ENCODE peak calls at places on chromosomes 11 and 22, in nine cellular contexts. I is heart left ventricle, T is tibial artery, G is astrocyte of the spinal cord, N is hepatocyte, C is upper lobe of right lung, A is stomach, K is left lung, D is SK-N-SH. J is an unnamed sample.

GRCh38 chr11:44805596-44805995 is 78.8 kb downstream of the TSPAN18 start:
- DNase-seq in C (no peak), N (no peak), I (no peak), G (no peak), D (no peak), K (no peak), T (no peak), A (no peak), J (no peak)

GRCh38 chr22:44584256-44584902 is 86.3 kb upstream of the RTL6 start:
- DNase-seq in A (no peak), C (peak), N (no peak), T (no peak), D (no peak), K (peak), I (peak), G (no peak), J (no peak)

GRCh38 chr11:128824199-128825049 is 42.7 kb downstream of the KCNJ1 start:
- DNase-seq in N (no peak), T (no peak), G (peak), K (no peak), I (peak), A (no peak), D (no peak), C (no peak), J (no peak)

GRCh38 chr11:12775955-12776354 is 101.7 kb downstream of the TEAD1 start:
- DNase-seq in I (no peak), N (no peak), K (no peak), C (no peak), G (no peak), T (no peak), A (no peak), D (no peak), J (no peak)

GRCh38 chr22:46584081-46584903 is 35.9 kb upstream of the GRAMD4 start:
- DNase-seq in D (no peak), A (no peak), G (peak), I (no peak), N (peak), C (peak), T (no peak), K (peak), J (no peak)

GRCh38 chr11:120068114-120068573 is 69.8 kb downstream of the TRIM29 start:
- DNase-seq in C (no peak), I (no peak), G (peak), N (peak), D (peak), K (no peak), T (no peak), A (no peak), J (peak)

GRCh38 chr11:128324531-128325141 is 262.7 kb downstream of the ETS1 start:
- DNase-seq in D (no peak), C (no peak), G (no peak), K (peak), N (no peak), I (no peak), T (no peak), A (no peak), J (no peak)

GRCh38 chr11:14904745-14905103 is 12.7 kb upstream of the CYP2R1 start:
- DNase-seq in G (peak), D (no peak), N (peak), A (peak), C (peak), I (peak), T (peak), K (peak), J (peak)

GRCh38 chr22:41838842-41839618 is 6.1 kb downstream of the SREBF2 start:
- DNase-seq in N (no peak), K (no peak), T (no peak), D (no peak), G (no peak), A (no peak), C (no peak), I (no peak), J (no peak)

GRCh38 chr22:41844036-41844435 is 11.1 kb downstream of the SREBF2 start:
- DNase-seq in T (no peak), D (no peak), I (no peak), C (no peak), K (no peak), A (no peak), N (no peak), G (no peak), J (no peak)

GRCh38 chr22:41840216-41840615 is 7.3 kb downstream of the SREBF2 start:
- DNase-seq in C (no peak), K (no peak), I (no peak), G (no peak), T (no peak), A (no peak), N (no peak), D (no peak), J (no peak)

GRCh38 chr22:41842996-41843970 is 10.4 kb downstream of the SREBF2 start:
- DNase-seq in T (no peak), I (no peak), K (no peak), A (no peak), D (no peak), N (no peak), C (no peak), G (no peak), J (no peak)

DNA sequence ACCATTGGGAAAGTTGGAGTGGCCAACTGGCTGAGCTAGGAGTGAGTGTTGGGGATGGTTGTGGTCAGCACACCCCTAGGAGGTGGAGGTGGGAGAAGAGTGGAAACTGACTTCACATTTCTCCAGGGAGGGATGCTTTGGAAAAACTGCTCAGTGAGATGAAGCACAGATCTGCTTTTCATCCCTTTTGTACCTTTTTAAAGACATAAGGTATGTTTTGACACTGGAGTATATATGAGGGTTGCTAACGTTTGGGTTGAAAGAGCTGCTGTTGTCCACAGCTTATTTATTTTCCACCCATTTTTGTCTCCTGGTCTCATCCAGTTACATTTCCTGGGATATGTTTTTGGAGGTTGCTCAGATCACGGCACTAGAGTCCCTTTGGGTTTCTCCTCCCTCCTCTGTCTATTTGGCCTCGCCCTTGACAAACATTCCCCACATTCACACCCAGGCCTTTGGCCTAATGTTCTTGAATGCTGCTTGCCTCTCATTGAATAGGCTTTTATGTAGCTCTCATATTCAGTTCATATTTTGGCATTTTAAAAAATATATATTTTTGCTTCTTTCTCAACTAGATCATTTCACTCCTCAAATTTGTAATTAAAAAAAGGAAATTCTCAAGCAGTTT is 8.3 kb downstream of the SREBF2 start:
- DNase-seq in I (no peak), T (no peak), G (no peak), A (peak), C (no peak), K (no peak), N (no peak), D (no peak), J (no peak)
- H3K4me3 ChIP-seq in I (no peak), T (no peak), G (no peak), A (no peak), C (no peak), K (no peak), N (no peak), D (no peak), J (no peak)

GRCh38 chr11:76495017-76495416 is 50.2 kb downstream of the EMSY start:
- DNase-seq in G (no peak), T (no peak), I (no peak), D (no peak), N (no peak), A (no peak), K (no peak), C (no peak), J (no peak)
- TF ChIP-seq CTCF in G (no peak), T (no peak), I (no peak), D (no peak), N (no peak), A (no peak), K (no peak), C (no peak), J (no peak)

DNA sequence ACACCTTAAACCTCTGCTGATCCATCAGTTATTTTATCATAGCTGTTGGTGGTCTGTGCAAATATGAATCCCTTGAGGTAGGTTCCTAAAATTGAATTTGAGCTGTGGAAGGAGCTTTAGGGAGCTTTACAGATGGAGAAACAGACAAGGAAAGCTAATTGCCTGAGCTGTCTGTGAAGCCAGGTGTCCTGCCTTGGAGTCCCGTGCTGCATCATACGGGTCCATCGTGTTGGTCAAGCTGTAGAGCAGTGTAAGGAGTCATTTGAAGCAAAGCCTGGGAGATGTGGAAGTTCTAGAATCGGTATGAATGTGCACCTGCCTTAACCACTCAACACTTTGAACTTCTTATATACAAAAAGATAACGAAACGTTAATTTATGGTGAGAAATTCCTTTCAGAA is 1.0 kb downstream of the POLA2 start:
- DNase-seq in G (no peak), K (no peak), T (no peak), D (peak), I (no peak), A (no peak), N (no peak), C (no peak), J (no peak)
- H3K4me3 ChIP-seq in G (peak), K (peak), T (peak), D (peak), I (peak), A (peak), N (peak), C (peak), J (peak)

DNA sequence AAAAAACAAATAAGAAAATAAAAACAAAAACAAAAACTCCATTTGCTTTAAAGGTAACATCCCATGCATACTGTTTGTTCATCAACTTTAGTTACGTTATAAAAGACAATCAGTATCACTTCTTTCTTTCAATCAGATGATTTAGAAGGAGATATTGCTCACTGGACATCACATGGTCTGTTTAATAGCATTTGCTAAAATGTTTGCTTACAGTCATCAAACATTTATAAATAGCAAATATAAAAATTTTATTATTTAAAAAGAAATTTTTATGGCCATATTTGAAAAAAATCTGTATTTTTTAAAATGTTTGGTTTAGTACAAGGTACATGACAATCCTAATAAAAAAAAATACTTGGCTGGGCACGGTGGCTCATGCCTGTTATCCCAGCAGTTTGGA is 22.6 kb downstream of the MMP26 start:
- DNase-seq in K (no peak), I (no peak), C (no peak), G (no peak), N (no peak), A (no peak), T (no peak), D (no peak), J (no peak)
- TF ChIP-seq CTCF in K (no peak), I (no peak), C (no peak), G (no peak), N (no peak), A (no peak), T (no peak), D (no peak), J (no peak)

GRCh38 chr11:9001736-9002135 is 2.1 kb downstream of the NRIP3 start:
- DNase-seq in I (no peak), T (no peak), A (no peak), G (peak), C (no peak), N (peak), K (peak), D (no peak), J (peak)
- H3K4me3 ChIP-seq in I (no peak), T (no peak), A (no peak), G (no peak), C (no peak), N (no peak), K (no peak), D (no peak), J (no peak)

DNA sequence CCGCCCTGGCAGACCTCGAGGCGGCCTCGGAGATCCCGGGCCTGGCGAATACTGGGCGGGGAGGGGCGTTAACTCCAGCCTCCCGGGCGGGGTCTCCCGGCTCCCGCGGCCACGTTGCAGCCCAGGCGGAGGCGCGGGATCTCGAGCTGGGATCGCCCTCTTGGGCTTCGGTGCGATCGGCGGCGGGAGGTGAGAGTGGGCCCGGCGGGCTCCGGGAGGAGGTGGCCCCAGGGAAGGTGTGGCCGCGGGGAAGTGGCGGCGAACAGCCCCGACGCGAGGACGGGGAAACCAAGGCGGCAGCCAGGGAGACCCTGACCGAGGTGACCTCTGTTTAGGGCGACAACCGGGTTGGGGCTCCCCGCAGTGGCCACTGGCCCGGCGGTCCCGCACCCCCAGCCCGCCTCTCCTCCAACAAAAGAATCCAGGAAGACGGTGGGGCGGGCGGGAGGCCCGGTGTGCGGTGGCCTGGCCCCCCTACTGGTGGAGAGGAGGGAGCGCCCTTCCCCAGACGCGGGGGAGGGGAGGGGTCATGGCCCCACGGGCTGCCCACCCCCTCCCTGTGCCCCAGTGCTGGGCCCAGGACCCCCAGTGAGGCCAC is at the start of gene PHETA2:
- DNase-seq in I (peak), D (peak), C (peak), A (peak), G (peak), T (no peak), N (peak), K (peak), J (peak)
- TF ChIP-seq CTCF in I (peak), D (no peak), C (peak), A (no peak), G (peak), T (peak), N (peak), K (no peak), J (peak)

DNA sequence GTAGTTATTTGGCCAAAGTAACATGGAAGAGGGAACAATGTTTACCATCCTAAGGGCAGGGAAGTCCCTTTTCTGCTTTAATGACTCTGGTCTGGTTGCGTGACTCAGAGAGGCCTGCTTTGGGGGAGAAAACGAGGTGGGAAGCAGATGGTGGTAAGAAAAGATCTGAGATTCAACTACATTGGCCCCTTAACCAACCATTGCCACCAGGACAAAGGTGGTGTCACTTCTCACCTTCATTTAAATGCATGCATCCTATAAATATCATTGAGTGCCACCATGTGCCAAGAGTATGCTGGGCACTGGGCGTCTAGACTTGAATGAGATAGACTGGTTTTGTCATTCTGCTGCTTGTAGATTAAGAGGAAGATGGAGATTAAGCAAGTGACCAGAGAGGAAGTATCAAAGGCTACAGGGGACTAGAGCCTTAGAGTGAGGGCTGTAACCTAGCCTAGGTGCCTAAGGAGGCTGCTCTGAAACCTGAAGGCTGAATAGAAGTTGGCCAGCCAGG is 3.6 kb upstream of the SORL1 start:
- DNase-seq in A (no peak), I (no peak), K (no peak), C (no peak), G (no peak), D (no peak), T (no peak), N (no peak), J (no peak)
- H3K4me3 ChIP-seq in A (no peak), I (no peak), K (no peak), C (no peak), G (no peak), D (no peak), T (no peak), N (no peak), J (no peak)

DNA sequence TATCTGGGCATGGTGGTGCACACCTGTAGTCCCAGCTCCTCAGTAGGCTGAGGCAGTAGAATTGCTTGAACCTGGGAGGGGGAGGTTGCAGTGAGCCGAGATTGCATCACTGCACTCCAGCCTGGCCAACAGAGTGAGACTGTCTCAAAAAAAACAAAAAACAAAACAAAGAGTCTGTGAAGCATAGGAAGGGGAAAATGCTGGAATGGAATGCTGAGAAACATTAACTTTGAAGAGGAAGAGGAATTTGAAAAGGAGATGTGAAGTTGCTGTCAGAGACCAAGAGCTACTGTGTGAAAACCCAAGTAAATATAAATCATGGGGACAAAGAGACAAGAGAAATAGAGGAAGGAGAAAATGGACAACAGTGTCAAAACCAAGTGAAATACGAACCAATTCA is 455.1 kb upstream of the ARHGAP42 start:
- DNase-seq in I (no peak), K (no peak), A (no peak), G (no peak), D (no peak), T (no peak), N (no peak), C (no peak), J (no peak)
- TF ChIP-seq CTCF in I (no peak), K (no peak), A (no peak), G (no peak), D (no peak), T (no peak), N (no peak), C (no peak), J (no peak)

GRCh38 chr11:75150879-75151278 is at the start of gene SLCO2B1:
- DNase-seq in A (no peak), T (peak), C (no peak), I (peak), G (no peak), N (peak), K (no peak), D (no peak), J (no peak)
- H3K4me3 ChIP-seq in A (peak), T (peak), C (peak), I (peak), G (no peak), N (peak), K (peak), D (no peak), J (no peak)

J was measured in fibroblast of pulmonary artery.